ENCODE peak calls at places on chromosomes 4 and X, in seven cellular contexts. J, M, P, S, N, C and R are unnamed samples.

GRCh38 chrX:22968494-22968893 is 31.3 kb upstream of the DDX53 start:
- DNase-seq in S (no peak), C (no peak), M (no peak), P (no peak), J (no peak), N (no peak), R (no peak)

GRCh38 chrX:27186671-27187070 is 276.5 kb downstream of the PPP4R3C start:
- DNase-seq in M (peak; percentile 13), C (no peak), P (no peak), S (no peak), N (peak; percentile 0), J (no peak), R (no peak)

GRCh38 chr4:122576261-122577188 is 44.3 kb downstream of the IL21 start:
- DNase-seq in S (no peak), P (no peak), N (no peak), C (no peak), M (peak; percentile 46), J (no peak), R (no peak)

GRCh38 chrX:15781964-15782711 is 8.1 kb upstream of the ZRSR2 start:
- DNase-seq in P (no peak), M (no peak), S (no peak), C (no peak), N (peak; percentile 57), J (no peak), R (no peak)

GRCh38 chr4:150224896-150225591 is 146.8 kb downstream of the DCLK2 start:
- DNase-seq in S (no peak), C (no peak), P (no peak), M (no peak), N (no peak), J (no peak), R (no peak)

GRCh38 chr4:26256016-26256415 is 64.8 kb upstream of the RBPJ start:
- DNase-seq in N (no peak), C (no peak), J (no peak), M (no peak), S (no peak), P (no peak), R (no peak)

GRCh38 chr4:113496698-113497097 is 264.8 kb downstream of the CAMK2D start:
- DNase-seq in S (no peak), M (no peak), P (no peak), C (no peak), J (no peak), N (no peak), R (no peak)

GRCh38 chr4:73037057-73037456 is 32.5 kb downstream of the COX18 start:
- DNase-seq in J (no peak), P (no peak), N (no peak), S (no peak), C (no peak), M (no peak), R (no peak)

GRCh38 chrX:37684918-37685317 is 673 bp upstream of the XK start:
- DNase-seq in N (no peak), P (no peak), M (no peak), S (no peak), C (no peak), J (no peak), R (no peak)

GRCh38 chrX:48683411-48683982 is at the start of gene WAS:
- DNase-seq in N (peak; percentile 35), M (no peak), C (peak; percentile 61), J (no peak), S (no peak), P (no peak), R (no peak)

GRCh38 chr4:174538123-174538875 is 16.0 kb upstream of the HPGD start:
- DNase-seq in J (no peak), N (peak; percentile 69), P (no peak), C (no peak), S (no peak), M (peak; percentile 57), R (no peak)

GRCh38 chr4:75939890-75940691 is 722 bp downstream of the NAAA start:
- DNase-seq in P (peak; percentile 88), J (peak; percentile 38), C (peak; percentile 75), M (peak; percentile 55), N (no peak), S (no peak), R (peak; percentile 84)

GRCh38 chrX:149003863-149004660 is 501.0 kb downstream of the IDS start:
- DNase-seq in N (peak; percentile 26), S (no peak), J (no peak), P (no peak), C (no peak), M (no peak), R (no peak)

GRCh38 chr4:132955146-132955545 is 193.9 kb upstream of the PCDH10 start:
- DNase-seq in N (no peak), M (no peak), J (no peak), S (no peak), C (no peak), P (no peak), R (no peak)

GRCh38 chrX:3609800-3610199 is 103.6 kb downstream of the PRKX start:
- DNase-seq in M (no peak), J (no peak), N (no peak), S (no peak), P (no peak), C (no peak), R (no peak)

GRCh38 chr4:100898844-100899243 is 381.0 kb upstream of the EMCN start:
- DNase-seq in M (no peak), N (no peak), P (no peak), J (no peak), C (no peak), S (no peak), R (no peak)

GRCh38 chr4:1717129-1718094 is 3.7 kb downstream of the TMEM129 start:
- DNase-seq in C (no peak), N (no peak), S (no peak), P (no peak), J (no peak), M (no peak), R (no peak)

GRCh38 chr4:2944091-2944482 is 19.1 kb downstream of the NOP14 start:
- DNase-seq in J (no peak), M (no peak), S (no peak), P (no peak), C (no peak), N (no peak), R (no peak)

GRCh38 chr4:185112104-185112503 is 31.0 kb upstream of the SLC25A4 start:
- DNase-seq in C (no peak), P (no peak), M (peak; percentile 31), S (no peak), J (no peak), N (no peak), R (no peak)

GRCh38 chrX:107449490-107450175 is at the start of gene FRMPD3:
- DNase-seq in S (no peak), M (no peak), C (no peak), N (no peak), J (no peak), P (no peak), R (no peak)

GRCh38 chr4:87030124-87030523 is 95.3 kb downstream of the AFF1 start:
- DNase-seq in M (no peak), N (no peak), P (no peak), C (no peak), J (no peak), S (no peak), R (no peak)

GRCh38 chr4:7663075-7663541 is 228.4 kb upstream of the PSAPL1 start:
- DNase-seq in J (no peak), M (no peak), S (no peak), P (no peak), N (no peak), C (no peak), R (no peak)

GRCh38 chrX:141879616-141880015 is 24.1 kb upstream of the MAGEC1 start:
- DNase-seq in J (no peak), S (no peak), C (no peak), M (no peak), N (no peak), P (no peak), R (no peak)

GRCh38 chr4:96767815-96768480 is 928.1 kb downstream of the PDHA2 start:
- DNase-seq in M (no peak), N (no peak), S (no peak), P (no peak), J (no peak), C (no peak), R (no peak)

GRCh38 chr4:123936615-123937014 is 540.0 kb downstream of the SPRY1 start:
- DNase-seq in S (no peak), P (no peak), J (no peak), C (no peak), N (no peak), M (no peak), R (no peak)
- TF ChIP-seq POLR2AphosphoS5 in S (no peak), P (no peak), J (no peak), C (no peak), N (no peak), M (no peak), R (no peak)

DNA sequence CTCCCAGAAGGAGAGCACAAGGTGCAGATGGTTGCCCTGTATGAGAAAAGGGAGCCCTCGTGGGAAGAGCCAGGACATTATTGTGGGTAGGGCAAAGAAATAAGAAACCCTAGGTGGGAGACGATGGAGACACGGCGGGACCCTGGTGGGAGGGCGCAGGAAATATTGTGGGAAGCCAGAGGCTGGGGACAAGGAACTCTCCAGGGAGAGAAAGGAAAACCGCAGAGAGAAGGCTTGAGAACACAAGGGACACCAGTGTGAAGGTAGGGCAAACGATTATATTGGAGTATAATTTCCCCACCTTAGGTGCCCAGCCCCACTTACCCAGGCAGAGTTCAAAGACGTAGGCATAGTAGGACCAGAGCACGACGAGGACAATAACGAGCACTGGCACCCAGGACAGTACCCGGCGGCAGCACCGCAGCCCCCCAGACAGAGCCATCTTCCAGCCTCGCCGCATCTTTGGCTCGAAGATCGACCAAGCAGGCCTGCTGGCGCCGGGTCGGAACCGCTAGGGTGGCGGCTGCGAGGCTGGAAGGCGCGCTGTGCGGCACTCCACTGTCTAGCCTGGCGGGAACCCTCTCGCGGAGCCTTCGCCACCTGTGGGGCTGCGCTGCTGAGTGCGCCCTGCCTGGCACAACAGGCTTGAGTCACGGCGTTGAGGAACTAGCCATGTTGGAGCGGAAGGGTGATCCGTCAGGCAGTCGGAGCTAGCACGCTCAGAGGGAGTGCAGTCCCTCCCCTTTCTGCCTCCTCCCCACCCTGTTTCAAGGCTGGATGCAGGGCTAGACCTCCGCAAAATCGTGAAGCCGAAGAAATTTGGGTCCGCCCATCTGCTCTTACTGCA is at the start of gene ZDHHC15:
- DNase-seq in N (peak; percentile 13), S (no peak), J (no peak), P (peak; percentile 74), C (no peak), M (no peak), R (peak; percentile 83)
- TF ChIP-seq POLR2AphosphoS5 in N (no peak), S (peak; percentile 50), J (no peak), P (no peak), C (no peak), M (no peak), R (peak; percentile 35)

GRCh38 chr4:105346869-105347268 is 127.0 kb downstream of the PPA2 start:
- DNase-seq in M (no peak), J (no peak), N (no peak), S (no peak), C (no peak), P (no peak), R (no peak)
- TF ChIP-seq POLR2AphosphoS5 in M (no peak), J (no peak), N (no peak), S (no peak), C (no peak), P (no peak), R (no peak)

GRCh38 chr4:16222957-16223527 is 3.2 kb downstream of the TAPT1 start:
- DNase-seq in S (no peak), P (no peak), J (no peak), C (no peak), M (peak; percentile 77), N (no peak), R (no peak)
- TF ChIP-seq POLR2AphosphoS5 in S (no peak), P (no peak), J (no peak), C (no peak), M (no peak), N (no peak), R (no peak)

GRCh38 chr4:158936238-158936637 is 166.6 kb upstream of the RAPGEF2 start:
- DNase-seq in C (no peak), P (no peak), S (no peak), N (no peak), M (no peak), J (no peak), R (no peak)
- TF ChIP-seq POLR2AphosphoS5 in C (no peak), P (no peak), S (no peak), N (no peak), M (no peak), J (no peak), R (no peak)